ENCODE peak calls at places on chromosomes 2 and 18, in four cellular contexts. One of them, this sample, is unnamed.

GRCh38 chr2:156151351-156151750 is 181.2 kb downstream of the NR4A2 start:
- DNase-seq in WTC11: no peak
- DNase-seq in GM20000: no peak
- DNase-seq in cardiac fibroblast: no peak
- DNase-seq in this sample: no peak

GRCh38 chr2:110858135-110858737 is 125.9 kb downstream of the ACOXL start:
- DNase-seq in WTC11: no peak
- DNase-seq in cardiac fibroblast: no peak
- DNase-seq in GM20000: peak
- DNase-seq in this sample: no peak

GRCh38 chr2:17752281-17752680 is 1.3 kb downstream of the SMC6 start:
- DNase-seq in WTC11: no peak
- DNase-seq in cardiac fibroblast: no peak
- DNase-seq in GM20000: no peak
- DNase-seq in this sample: no peak

GRCh38 chr2:29051730-29052129 is 22.6 kb downstream of the PCARE start:
- DNase-seq in cardiac fibroblast: no peak
- DNase-seq in WTC11: no peak
- DNase-seq in GM20000: no peak
- DNase-seq in this sample: no peak

GRCh38 chr2:18483896-18484295 is 76.6 kb downstream of the RDH14 start:
- DNase-seq in cardiac fibroblast: peak
- DNase-seq in GM20000: no peak
- DNase-seq in WTC11: no peak
- DNase-seq in this sample: no peak

GRCh38 chr2:20213651-20214565 is 11.0 kb downstream of the SDC1 start:
- DNase-seq in GM20000: peak
- DNase-seq in cardiac fibroblast: no peak
- DNase-seq in WTC11: no peak
- DNase-seq in this sample: peak

GRCh38 chr2:61255580-61256437 is 93.8 kb downstream of the C2orf74 start:
- DNase-seq in cardiac fibroblast: peak
- DNase-seq in GM20000: no peak
- DNase-seq in WTC11: no peak
- DNase-seq in this sample: no peak

GRCh38 chr2:219688560-219689445 is 61.4 kb downstream of the SLC4A3 start:
- DNase-seq in cardiac fibroblast: peak
- DNase-seq in GM20000: no peak
- DNase-seq in WTC11: no peak
- DNase-seq in this sample: no peak

GRCh38 chr2:138708682-138709241 is 71.4 kb downstream of the NXPH2 start:
- DNase-seq in WTC11: no peak
- DNase-seq in GM20000: no peak
- DNase-seq in cardiac fibroblast: peak
- DNase-seq in this sample: no peak

GRCh38 chr18:63700501-63700900 is 2.3 kb upstream of the SERPINB11 start:
- DNase-seq in WTC11: no peak
- DNase-seq in cardiac fibroblast: no peak
- DNase-seq in GM20000: no peak
- DNase-seq in this sample: no peak

GRCh38 chr2:19138264-19138825 is 220.1 kb downstream of the OSR1 start:
- DNase-seq in WTC11: no peak
- DNase-seq in GM20000: no peak
- DNase-seq in cardiac fibroblast: no peak
- DNase-seq in this sample: no peak

DNA sequence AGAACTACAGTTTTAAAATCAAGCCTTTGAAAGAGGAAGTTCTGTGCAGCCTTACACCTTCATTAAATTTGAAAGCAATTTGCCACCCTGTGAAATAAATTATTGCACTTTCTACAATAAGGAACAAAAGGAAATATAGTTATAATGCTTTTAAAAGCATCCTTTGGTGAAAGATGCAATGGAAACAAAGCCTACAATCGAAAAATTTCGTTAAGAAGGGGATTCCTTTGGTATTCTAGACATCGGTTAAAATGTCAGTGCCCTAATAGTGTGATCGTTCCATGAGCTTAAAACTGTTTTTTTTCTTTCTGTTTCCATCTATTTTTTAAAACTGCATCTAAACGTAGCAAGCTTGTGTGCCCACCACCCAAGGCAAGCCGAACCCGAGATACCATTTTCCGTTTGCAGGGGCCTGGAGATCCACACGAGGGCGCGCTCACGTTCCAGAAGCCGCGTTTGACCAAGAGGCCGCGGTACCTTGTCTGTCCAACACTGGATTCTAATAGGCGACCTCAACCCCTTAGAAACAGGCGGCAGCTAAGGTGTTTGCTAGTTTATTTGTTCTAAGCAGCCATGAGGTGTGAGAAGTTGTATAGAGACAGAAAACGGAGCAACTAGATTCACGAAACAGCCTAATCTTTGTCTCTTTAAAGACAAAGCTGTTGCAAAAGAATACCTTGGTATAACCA is 4.0 kb downstream of the HOXD11 start:
- DNase-seq in cardiac fibroblast: peak
- DNase-seq in WTC11: peak
- DNase-seq in GM20000: no peak
- DNase-seq in this sample: no peak
- TF ChIP-seq CTCF in cardiac fibroblast: peak
- TF ChIP-seq CTCF in WTC11: peak
- TF ChIP-seq CTCF in GM20000: peak
- TF ChIP-seq CTCF in this sample: peak

DNA sequence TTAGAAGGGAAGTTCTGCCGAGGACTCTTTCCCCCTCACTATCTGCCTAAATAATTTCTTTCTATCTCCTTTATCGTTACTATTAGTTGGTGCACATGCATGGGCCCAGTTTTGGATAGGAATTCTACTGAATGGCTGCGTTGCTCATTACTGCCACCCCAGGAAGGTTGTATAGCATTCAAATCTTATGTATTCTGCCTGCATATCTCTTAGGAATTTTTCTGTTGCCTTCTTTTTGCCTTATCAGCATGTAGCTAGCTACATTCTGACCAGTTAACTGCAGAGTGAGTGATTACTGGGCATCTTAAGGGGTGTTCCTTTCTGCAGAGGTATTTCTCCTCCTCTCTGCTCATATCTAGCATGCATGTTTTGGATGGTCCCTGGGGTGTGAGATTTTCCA is 239.6 kb downstream of the TDRD15 start:
- DNase-seq in WTC11: no peak
- DNase-seq in cardiac fibroblast: no peak
- DNase-seq in GM20000: no peak
- DNase-seq in this sample: no peak
- TF ChIP-seq CTCF in WTC11: no peak
- TF ChIP-seq CTCF in cardiac fibroblast: no peak
- TF ChIP-seq CTCF in GM20000: no peak
- TF ChIP-seq CTCF in this sample: no peak

DNA sequence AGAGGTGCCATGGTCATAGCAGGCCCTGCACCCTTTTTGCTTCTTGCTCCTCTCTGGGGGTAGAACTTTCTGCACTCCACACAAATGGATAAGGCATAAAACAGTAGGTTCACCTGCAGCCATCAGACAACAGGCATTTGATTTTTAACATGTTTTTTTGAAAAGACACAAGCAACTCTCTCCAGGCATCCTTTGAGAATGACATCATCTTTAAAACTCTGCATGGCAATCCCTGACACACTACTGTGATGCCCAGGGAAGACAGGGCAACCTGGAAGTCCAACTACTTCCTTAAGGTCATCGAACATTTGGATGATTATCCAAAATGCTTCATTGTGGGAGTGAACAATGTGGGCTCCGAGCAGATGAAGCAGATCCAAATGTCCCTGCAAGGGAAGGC is 82.8 kb downstream of the SKA1 start:
- DNase-seq in GM20000: no peak
- DNase-seq in WTC11: no peak
- DNase-seq in cardiac fibroblast: no peak
- DNase-seq in this sample: no peak
- TF ChIP-seq CTCF in GM20000: no peak
- TF ChIP-seq CTCF in WTC11: no peak
- TF ChIP-seq CTCF in cardiac fibroblast: no peak
- TF ChIP-seq CTCF in this sample: no peak

GRCh38 chr18:78506031-78506461 is 473.6 kb upstream of the SALL3 start:
- DNase-seq in cardiac fibroblast: no peak
- DNase-seq in GM20000: no peak
- DNase-seq in WTC11: peak
- DNase-seq in this sample: no peak
- TF ChIP-seq CTCF in cardiac fibroblast: no peak
- TF ChIP-seq CTCF in GM20000: no peak
- TF ChIP-seq CTCF in WTC11: no peak
- TF ChIP-seq CTCF in this sample: peak

GRCh38 chr2:177058747-177059146 is 153.8 kb upstream of the HNRNPA3 start:
- DNase-seq in WTC11: no peak
- DNase-seq in cardiac fibroblast: no peak
- DNase-seq in GM20000: peak
- DNase-seq in this sample: no peak

GRCh38 chr2:177059313-177059712 is 153.3 kb upstream of the HNRNPA3 start:
- DNase-seq in cardiac fibroblast: no peak
- DNase-seq in GM20000: no peak
- DNase-seq in WTC11: no peak
- DNase-seq in this sample: no peak

GRCh38 chr2:177051278-177051677 is 161.3 kb upstream of the HNRNPA3 start:
- DNase-seq in cardiac fibroblast: no peak
- DNase-seq in GM20000: no peak
- DNase-seq in WTC11: no peak
- DNase-seq in this sample: no peak

GRCh38 chr2:177056540-177056939 is 156.1 kb upstream of the HNRNPA3 start:
- DNase-seq in WTC11: peak
- DNase-seq in cardiac fibroblast: no peak
- DNase-seq in GM20000: no peak
- DNase-seq in this sample: no peak
- TF ChIP-seq CTCF in WTC11: no peak
- TF ChIP-seq CTCF in cardiac fibroblast: no peak
- TF ChIP-seq CTCF in GM20000: no peak
- TF ChIP-seq CTCF in this sample: peak

GRCh38 chr2:120442541-120442922 is 96.6 kb downstream of the INHBB start:
- DNase-seq in GM20000: no peak
- DNase-seq in cardiac fibroblast: no peak
- DNase-seq in WTC11: no peak
- DNase-seq in this sample: no peak

GRCh38 chr2:120441351-120441700 is 95.4 kb downstream of the INHBB start:
- DNase-seq in cardiac fibroblast: no peak
- DNase-seq in GM20000: no peak
- DNase-seq in WTC11: no peak
- DNase-seq in this sample: no peak

GRCh38 chr2:120440521-120441350 is 94.8 kb downstream of the INHBB start:
- DNase-seq in GM20000: no peak
- DNase-seq in WTC11: no peak
- DNase-seq in cardiac fibroblast: no peak
- DNase-seq in this sample: no peak

GRCh38 chr2:120442923-120443571 is 97.1 kb downstream of the INHBB start:
- DNase-seq in WTC11: peak
- DNase-seq in cardiac fibroblast: no peak
- DNase-seq in GM20000: no peak
- DNase-seq in this sample: peak

DNA sequence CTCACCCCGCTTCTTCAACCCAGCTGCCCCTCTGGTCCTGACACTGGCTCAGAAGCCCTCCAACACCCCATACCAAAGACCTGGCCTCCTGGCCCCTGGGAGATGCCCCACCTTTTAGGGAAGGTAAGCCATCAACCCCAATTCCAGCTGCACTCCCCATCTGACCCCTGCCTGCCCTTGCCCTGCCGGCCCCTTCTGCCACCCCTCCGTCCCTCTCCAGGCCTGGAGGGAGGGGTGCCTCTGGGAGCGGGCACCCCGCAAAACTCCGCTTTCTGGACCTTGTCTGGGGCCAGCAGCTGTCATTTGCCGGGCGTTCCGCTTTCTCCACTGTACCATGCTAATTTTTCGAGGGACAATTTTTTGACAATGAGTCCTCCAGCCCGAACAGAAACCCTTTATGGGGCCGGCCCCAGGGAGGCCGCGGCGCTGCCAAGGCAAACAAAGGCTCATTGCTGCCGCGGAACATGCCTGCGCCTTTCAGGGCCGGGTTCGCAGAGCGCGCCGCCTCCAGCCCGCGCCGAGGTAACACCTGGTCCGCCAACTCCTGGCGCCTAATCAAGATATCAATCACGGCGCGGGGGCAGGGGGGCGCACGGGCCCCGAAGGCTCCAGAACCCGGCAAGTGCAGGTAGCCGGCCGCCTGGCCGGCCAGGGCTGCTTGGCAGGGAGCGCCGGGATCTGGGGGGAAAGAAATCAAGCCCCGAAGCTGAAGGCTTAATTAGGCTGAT is 96.0 kb downstream of the INHBB start:
- DNase-seq in WTC11: peak
- DNase-seq in GM20000: no peak
- DNase-seq in cardiac fibroblast: peak
- DNase-seq in this sample: peak
- TF ChIP-seq CTCF in WTC11: no peak
- TF ChIP-seq CTCF in GM20000: no peak
- TF ChIP-seq CTCF in cardiac fibroblast: no peak
- TF ChIP-seq CTCF in this sample: peak

This sample was measured in chondrocyte.